ENCODE peak calls at places on chromosomes 5 and 9, in seven cellular contexts. O is tibial artery, V is lower lobe of right lung, I is pancreas, U is cardiac muscle cell, T is adrenal gland, E is neural progenitor cell. Y is an unnamed sample.

GRCh38 chr5:126403156-126403555 is 20.1 kb upstream of the GRAMD2B start:
- DNase-seq in O (no peak), V (no peak), I (no peak), U (peak; percentile 28), T (no peak), E (no peak), Y (no peak)

GRCh38 chr5:179827684-179828083 is 7.0 kb downstream of the SQSTM1 start:
- DNase-seq in O (no peak), V (peak; percentile 75), I (no peak), U (no peak), T (peak; percentile 73), E (no peak), Y (peak; percentile 89)

GRCh38 chr9:95349109-95350038 is 31.9 kb upstream of the FANCC start:
- DNase-seq in O (no peak), V (no peak), I (peak; percentile 61), U (peak; percentile 10), T (no peak), E (peak; percentile 59), Y (peak; percentile 18)

GRCh38 chr5:171975262-171975876 is 31.1 kb downstream of the FBXW11 start:
- DNase-seq in O (no peak), V (no peak), I (no peak), U (peak; percentile 45), T (no peak), E (no peak), Y (no peak)

GRCh38 chr5:130141689-130142320 is 237.5 kb downstream of the CHSY3 start:
- DNase-seq in O (no peak), V (no peak), I (no peak), U (peak; percentile 70), T (peak; percentile 54), E (peak; percentile 67), Y (peak; percentile 1)

GRCh38 chr5:137954131-137954879 is 65.0 kb downstream of the PKD2L2 start:
- DNase-seq in O (no peak), V (no peak), I (no peak), U (peak; percentile 96), T (peak; percentile 62), E (no peak), Y (no peak)

GRCh38 chr5:5317976-5318375 is 104.5 kb upstream of the ICE1 start:
- DNase-seq in O (no peak), V (no peak), I (no peak), U (no peak), T (no peak), E (no peak), Y (no peak)

GRCh38 chr5:74357827-74358226 is 282.7 kb downstream of the ENC1 start:
- DNase-seq in O (no peak), V (no peak), I (no peak), U (no peak), T (no peak), E (no peak), Y (no peak)

GRCh38 chr5:75524071-75524470 is 12.4 kb downstream of the POLK start:
- DNase-seq in O (no peak), V (no peak), I (no peak), U (no peak), T (no peak), E (no peak), Y (no peak)

GRCh38 chr5:73135429-73136276 is 15.3 kb downstream of the TMEM171 start:
- DNase-seq in O (no peak), V (no peak), I (no peak), U (peak; percentile 48), T (no peak), E (peak; percentile 56), Y (no peak)

GRCh38 chr9:7988644-7989280 is 189.2 kb upstream of the DMAC1 start:
- DNase-seq in O (no peak), V (no peak), I (no peak), U (no peak), T (no peak), E (no peak), Y (no peak)

GRCh38 chr9:22084336-22085035 is 75.4 kb upstream of the CDKN2B start:
- DNase-seq in O (no peak), V (no peak), I (no peak), U (peak; percentile 80), T (peak; percentile 77), E (no peak), Y (peak; percentile 60)

GRCh38 chr9:121660367-121660766 is 8.9 kb downstream of the DAB2IP start:
- DNase-seq in O (no peak), V (no peak), I (no peak), U (no peak), T (no peak), E (no peak), Y (no peak)

GRCh38 chr9:73037613-73038012 is 84.8 kb upstream of the ALDH1A1 start:
- DNase-seq in O (no peak), V (no peak), I (no peak), U (peak; percentile 35), T (no peak), E (no peak), Y (no peak)

GRCh38 chr5:20972419-20972925 is 984.5 kb upstream of the CDH18 start:
- DNase-seq in O (peak; percentile 64), V (peak; percentile 38), I (no peak), U (peak; percentile 85), T (peak; percentile 51), E (peak; percentile 26), Y (no peak)

GRCh38 chr5:107329850-107330249 is 340.9 kb downstream of the EFNA5 start:
- DNase-seq in O (no peak), V (no peak), I (no peak), U (no peak), T (no peak), E (no peak), Y (no peak)

GRCh38 chr9:3698531-3698930 is 172.7 kb upstream of the RFX3 start:
- DNase-seq in O (no peak), V (no peak), I (no peak), U (no peak), T (no peak), E (no peak), Y (no peak)

GRCh38 chr9:34047864-34048729 is 590 bp downstream of the UBAP2 start:
- DNase-seq in O (peak; percentile 69), V (peak; percentile 58), I (no peak), U (no peak), T (peak; percentile 71), E (peak; percentile 52), Y (peak; percentile 46)

GRCh38 chr9:136722969-136723356 is 10.6 kb downstream of the DIPK1B start:
- DNase-seq in O (no peak), V (no peak), I (peak; percentile 76), U (no peak), T (no peak), E (no peak), Y (no peak)

GRCh38 chr9:84754461-84754860 is 84.9 kb downstream of the NTRK2 start:
- DNase-seq in O (no peak), V (no peak), I (no peak), U (no peak), T (no peak), E (no peak), Y (no peak)

DNA sequence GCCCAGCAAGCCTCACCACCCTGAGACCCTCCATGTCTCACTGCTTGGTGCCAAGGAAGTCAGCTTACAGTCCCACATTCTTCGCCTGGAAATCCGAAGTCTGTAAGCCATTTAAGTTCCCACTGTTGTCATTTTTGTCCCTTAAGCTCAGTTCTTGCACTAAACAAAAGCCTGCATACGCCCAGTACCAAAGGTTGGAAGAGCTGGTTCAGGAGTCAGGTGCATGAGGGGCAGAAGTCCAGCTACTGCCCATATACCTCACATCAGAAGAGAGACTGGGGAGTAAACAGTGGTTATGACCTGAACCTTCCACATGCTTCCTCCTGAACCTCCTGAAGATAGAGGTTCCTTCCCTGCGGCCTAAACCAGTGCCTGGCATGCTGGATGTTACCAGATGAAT is 146.0 kb downstream of the FRMD3 start:
- DNase-seq in O (no peak), V (no peak), I (no peak), U (no peak), T (no peak), E (no peak), Y (peak; percentile 68)
- H3K4me1 ChIP-seq in O (no peaks in the 10 kb centered on the region), V (no peaks in the 10 kb centered on the region), I (no peaks in the 10 kb centered on the region), U (no peaks in the 10 kb centered on the region), T (no peaks in the 10 kb centered on the region), E (no peaks in the 10 kb centered on the region), Y (no peaks in the 10 kb centered on the region)

GRCh38 chr5:1659100-1660036 is 135.6 kb upstream of the LPCAT1 start:
- DNase-seq in O (no peak), V (no peak), I (no peak), U (no peak), T (no peak), E (no peak), Y (no peak)
- H3K27ac ChIP-seq in O (no peak overlapping the region), V (no peak overlapping the region), I (no peak overlapping the region), U (no peak overlapping the region), T (no peak overlapping the region), E (no peak overlapping the region), Y (no peak overlapping the region)

GRCh38 chr9:123358181-123358894 is 2.3 kb downstream of the CRB2 start:
- DNase-seq in O (no peak), V (no peak), I (no peak), U (no peak), T (no peak), E (peak; percentile 96), Y (no peak)
- H3K4me3 ChIP-seq in O (no peak overlapping the region), V (no peak overlapping the region), I (no peak overlapping the region), U (no peak overlapping the region), T (no peak overlapping the region), E (peak overlapping the region; percentile 84), Y (no peak overlapping the region)

GRCh38 chr5:150487199-150488061 is 20.5 kb upstream of the NDST1 start:
- DNase-seq in O (no peak), V (no peak), I (no peak), U (peak; percentile 36), T (peak; percentile 74), E (no peak), Y (peak; percentile 70)

GRCh38 chr5:150490296-150490669 is 17.6 kb upstream of the NDST1 start:
- DNase-seq in O (no peak), V (no peak), I (no peak), U (no peak), T (no peak), E (no peak), Y (no peak)

GRCh38 chr5:150488519-150489357 is 19.2 kb upstream of the NDST1 start:
- DNase-seq in O (peak; percentile 92), V (peak; percentile 62), I (no peak), U (peak; percentile 92), T (peak; percentile 85), E (no peak), Y (no peak)

GRCh38 chr5:150490754-150491153 is 17.2 kb upstream of the NDST1 start:
- DNase-seq in O (no peak), V (no peak), I (no peak), U (no peak), T (no peak), E (no peak), Y (no peak)

DNA sequence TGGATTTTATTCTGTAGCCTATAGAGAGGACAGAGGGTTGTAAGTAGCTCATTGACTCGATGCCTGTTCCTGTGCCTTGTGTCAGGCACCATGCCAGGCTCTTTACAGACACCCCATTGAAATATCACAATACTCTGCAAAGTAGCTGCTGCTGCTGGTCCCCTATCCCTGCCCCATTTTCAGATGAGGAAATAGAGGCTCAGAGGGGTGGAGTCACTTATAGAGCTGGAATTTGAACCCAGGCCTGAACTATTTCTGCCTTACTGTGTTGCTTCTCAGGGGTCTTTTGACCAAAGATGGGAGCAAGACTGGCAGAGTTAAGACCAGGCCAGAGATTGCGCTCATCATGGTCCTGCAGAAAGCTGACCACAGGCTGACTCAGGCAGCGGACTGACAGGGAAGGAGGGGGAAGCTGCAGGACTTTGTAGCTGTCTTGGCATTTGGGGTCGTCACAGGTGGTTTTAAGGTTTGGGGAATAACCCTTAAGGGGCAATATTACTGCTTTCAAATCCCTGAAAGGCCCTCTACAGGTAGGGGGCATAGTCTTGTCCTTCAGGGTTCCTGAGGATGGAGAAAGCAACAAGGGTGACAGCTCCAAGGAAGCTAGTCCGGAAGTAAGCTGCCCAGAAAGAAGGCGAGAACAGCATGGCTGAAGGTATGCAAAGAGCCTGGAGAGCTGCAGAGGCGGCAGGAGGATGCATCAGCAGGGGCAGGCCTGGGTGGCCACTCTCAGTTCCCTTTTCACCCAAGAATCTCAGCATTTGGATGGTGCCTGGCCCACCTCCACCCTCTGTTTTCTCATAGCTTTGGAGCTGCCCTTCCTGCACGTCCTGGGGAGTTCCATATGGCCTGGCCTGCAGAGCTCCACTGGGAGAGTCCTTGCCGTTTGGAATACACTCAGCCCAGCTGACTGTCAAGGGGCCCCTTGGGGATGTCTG is 18.3 kb upstream of the NDST1 start:
- DNase-seq in O (no peak), V (no peak), I (no peak), U (peak; percentile 35), T (no peak), E (no peak), Y (no peak)
- H3K4me1 ChIP-seq in O (peaks cover 89% of the 10 kb centered on the region), V (peaks cover 68% of the 10 kb centered on the region), I (peaks cover 15% of the 10 kb centered on the region), U (peaks cover 46% of the 10 kb centered on the region), T (peaks cover 72% of the 10 kb centered on the region), E (peaks cover 50% of the 10 kb centered on the region), Y (no peaks in the 10 kb centered on the region)

Y was measured in small intestine.